ENCODE peak calls at places on chromosomes 1 and 21, in ten cellular contexts. V, U, M, D, Y, O, K, C, W and A are unnamed samples.
A peak's percentile ranks its signal among the peaks of the same experiment; 100 is the strongest.

GRCh38 chr1:101474039-101474665 is 237.3 kb downstream of the S1PR1 start:
- DNase-seq in C (peak; percentile 22), D (no peak), V (peak; percentile 22), U (no peak), K (no peak), O (no peak), M (no peak), W (no peak), Y (no peak), A (peak; percentile 50)

GRCh38 chr1:113759341-113760101 is at the start of gene PHTF1:
- DNase-seq in U (peak; percentile 89), Y (peak; percentile 75), C (peak; percentile 82), W (no peak), D (peak; percentile 78), M (peak; percentile 84), O (peak; percentile 82), V (peak; percentile 93), K (peak; percentile 71), A (peak; percentile 90)

GRCh38 chr1:10457910-10458309 is 8.1 kb downstream of the CORT start:
- DNase-seq in M (no peak), W (no peak), U (no peak), D (peak; percentile 4), Y (no peak), V (no peak), O (no peak), C (no peak), K (no peak), A (no peak)

GRCh38 chr1:61782771-61783170 is 40.5 kb downstream of the PATJ start:
- DNase-seq in C (no peak), W (no peak), O (no peak), K (no peak), Y (no peak), D (no peak), M (no peak), U (peak; percentile 3), V (peak; percentile 11), A (peak; percentile 65)

GRCh38 chr1:164746677-164747076 is 187.7 kb downstream of the PBX1 start:
- DNase-seq in W (no peak), K (no peak), D (no peak), U (no peak), V (no peak), O (no peak), C (no peak), Y (no peak), M (no peak), A (no peak)

GRCh38 chr21:35366348-35367085 is 317.4 kb upstream of the RUNX1 start:
- DNase-seq in U (no peak), Y (peak; percentile 6), M (no peak), D (peak; percentile 98), O (peak; percentile 25), V (no peak), C (no peak), W (peak; percentile 91), K (no peak), A (no peak)

GRCh38 chr1:1079408-1080121 is 5.5 kb upstream of the RNF223 start:
- DNase-seq in C (peak; percentile 74), V (peak; percentile 71), D (peak; percentile 91), U (peak; percentile 59), M (peak; percentile 56), W (peak; percentile 40), O (peak; percentile 70), Y (peak; percentile 96), K (peak; percentile 96), A (peak; percentile 55)

GRCh38 chr1:87140831-87141540 is 187.7 kb upstream of the LMO4 start:
- DNase-seq in D (peak; percentile 17), U (no peak), W (no peak), V (no peak), K (peak; percentile 75), Y (no peak), O (peak; percentile 33), C (no peak), M (no peak), A (no peak)

GRCh38 chr1:23634840-23635642 is 56.6 kb upstream of the RPL11 start:
- DNase-seq in C (peak; percentile 53), D (peak; percentile 75), M (peak; percentile 51), K (peak; percentile 59), W (peak; percentile 50), V (peak; percentile 87), U (peak; percentile 68), O (peak; percentile 81), Y (peak; percentile 73), A (peak; percentile 83)

GRCh38 chr1:58047265-58047858 is 499.2 kb downstream of the OMA1 start:
- DNase-seq in U (no peak), Y (no peak), V (peak; percentile 65), M (no peak), O (no peak), D (peak; percentile 5), C (peak; percentile 42), W (no peak), K (peak; percentile 14), A (peak; percentile 23)

GRCh38 chr1:12464028-12464427 is 154.0 kb downstream of the DHRS3 start:
- DNase-seq in D (peak; percentile 52), M (no peak), Y (no peak), V (peak; percentile 53), C (no peak), K (no peak), W (no peak), O (no peak), U (no peak), A (no peak)

GRCh38 chr1:36114371-36114770 is 10.7 kb downstream of the COL8A2 start:
- DNase-seq in V (no peak), W (no peak), O (no peak), D (no peak), C (no peak), K (no peak), M (no peak), Y (no peak), U (no peak), A (no peak)

GRCh38 chr1:98991127-98992003 is 13.3 kb downstream of the PLPPR5 start:
- DNase-seq in U (no peak), Y (peak; percentile 81), C (no peak), O (peak; percentile 97), V (no peak), M (no peak), K (no peak), D (peak; percentile 63), W (peak; percentile 86), A (peak; percentile 31)
- TF ChIP-seq CTCF in U (peak; percentile 50), Y (peak; percentile 46), C (peak; percentile 65), O (peak; percentile 26), V (no peak), M (peak; percentile 23), K (peak; percentile 67), D (no peak), W (no peak), A (peak; percentile 28)

DNA sequence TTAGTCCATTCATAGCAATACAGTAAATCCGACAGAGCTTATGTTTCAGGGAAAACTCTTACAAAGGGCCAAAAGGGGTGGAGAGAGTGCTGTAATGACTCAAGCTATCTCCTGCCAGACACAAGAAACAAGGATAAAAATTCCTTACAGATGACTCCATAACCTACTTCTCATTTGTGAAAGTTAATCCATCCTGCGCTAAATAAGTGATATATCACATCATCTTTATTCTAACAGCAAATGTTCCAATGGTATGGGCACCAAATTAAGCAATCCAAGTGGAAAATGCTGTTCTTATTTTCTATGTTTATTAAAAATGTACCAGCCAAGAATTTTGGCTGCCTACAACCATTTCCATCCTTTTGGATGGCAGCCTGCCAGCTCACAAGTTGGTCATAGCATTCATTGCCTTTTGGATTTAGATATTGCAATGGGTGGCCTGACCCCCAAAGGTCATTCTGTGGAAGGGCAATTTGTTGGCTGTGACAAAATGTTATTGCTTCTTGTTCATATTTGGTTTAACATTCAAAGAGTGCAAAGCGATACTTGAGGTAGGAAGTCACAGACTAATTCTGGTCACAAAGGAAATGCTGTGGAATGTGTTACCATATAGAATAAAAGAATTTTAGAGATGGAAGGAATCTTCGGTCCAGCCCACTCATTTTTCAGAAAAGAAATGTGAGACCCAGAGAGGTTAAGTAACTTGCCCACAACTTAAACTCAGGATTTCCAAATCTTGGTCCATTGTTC is 2.8 kb upstream of the ENAH start:
- DNase-seq in C (no peak), M (peak; percentile 64), D (peak; percentile 99), Y (peak; percentile 96), K (peak; percentile 56), U (no peak), O (peak; percentile 98), W (peak; percentile 94), V (no peak), A (peak; percentile 30)
- TF ChIP-seq CTCF in C (peak; percentile 26), M (peak; percentile 8), D (peak; percentile 10), Y (peak; percentile 34), K (no peak), U (no peak), O (no peak), W (no peak), V (no peak), A (no peak)

DNA sequence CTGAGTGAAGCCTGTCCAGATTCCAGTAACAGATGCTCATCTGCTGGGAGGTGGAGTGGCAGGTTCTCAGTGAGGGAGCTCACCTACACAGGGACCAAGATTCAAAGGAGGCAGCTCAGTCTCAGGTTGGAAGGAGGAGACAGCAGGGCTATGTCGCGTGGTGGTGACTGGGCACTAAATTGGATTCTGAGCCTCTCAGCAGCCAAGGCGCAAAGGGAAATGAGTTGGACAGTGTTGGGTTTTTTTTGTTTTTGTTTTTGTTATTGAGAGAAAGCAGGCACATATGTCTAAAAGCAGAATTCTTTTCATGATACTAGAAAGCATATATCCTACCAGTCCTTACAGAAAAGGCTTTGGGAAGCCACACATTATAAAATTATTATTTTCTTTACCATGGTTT is 26.2 kb downstream of the UMODL1 start:
- DNase-seq in M (no peak), Y (no peak), O (no peak), K (no peak), V (no peak), U (no peak), C (no peak), W (no peak), D (no peak), A (no peak)
- TF ChIP-seq CTCF in M (no peak), Y (no peak), O (no peak), K (no peak), V (no peak), U (no peak), C (no peak), W (no peak), D (no peak), A (no peak)

GRCh38 chr1:55287732-55288131 is 72.6 kb upstream of the USP24 start:
- DNase-seq in K (no peak), U (no peak), D (no peak), M (no peak), W (no peak), O (no peak), C (no peak), Y (no peak), V (no peak), A (peak; percentile 48)

GRCh38 chr1:55286851-55287602 is 71.9 kb upstream of the USP24 start:
- DNase-seq in K (no peak), V (no peak), M (no peak), O (no peak), C (no peak), D (no peak), U (no peak), Y (no peak), W (no peak), A (peak; percentile 10)

GRCh38 chr1:55289042-55289441 is 73.9 kb upstream of the USP24 start:
- DNase-seq in Y (no peak), O (no peak), W (no peak), M (no peak), U (no peak), D (no peak), K (no peak), C (no peak), V (no peak), A (no peak)

GRCh38 chr1:55288245-55288644 is 73.1 kb upstream of the USP24 start:
- DNase-seq in W (no peak), Y (no peak), M (peak; percentile 33), K (no peak), V (no peak), U (peak; percentile 63), C (no peak), D (peak; percentile 17), O (no peak), A (peak; percentile 84)

GRCh38 chr1:55289614-55290013 is 74.5 kb upstream of the USP24 start:
- DNase-seq in U (no peak), C (no peak), Y (no peak), V (no peak), D (no peak), M (no peak), K (no peak), W (no peak), O (no peak), A (no peak)
- TF ChIP-seq CTCF in U (no peak), C (peak; percentile 30), Y (peak; percentile 62), V (peak; percentile 37), D (no peak), M (no peak), K (no peak), W (no peak), O (peak; percentile 20), A (no peak)